ENCODE peak calls at places on chromosome 17, in ten cellular contexts. V is GM23248; S is heart left ventricle; Q is Peyer's patch; X is substantia nigra; N is testis; A is A673; R is effector memory CD4-positive, alpha-beta T cell; K is GM23338; B is tibial artery. P is an unnamed sample.
A peak's percentile ranks its signal among the peaks of the same experiment; 100 is the strongest.

GRCh38 chr17:18259621-18260331 is 686 bp upstream of the MIEF2 start:
- DNase-seq in V (peak; percentile 40), S (no peak), Q (no peak), X (no peak), N (no peak), A (no peak), R (no peak), K (no peak), B (no peak), P (no peak)

GRCh38 chr17:79057727-79058400 is 16.8 kb upstream of the ENGASE start:
- DNase-seq in V (no peak), S (no peak), Q (no peak), X (no peak), N (no peak), A (no peak), R (no peak), K (no peak), B (peak; percentile 52), P (no peak)

GRCh38 chr17:42832213-42832933 is 824 bp upstream of the PSME3 start:
- DNase-seq in V (peak; percentile 42), S (no peak), Q (no peak), X (no peak), N (no peak), A (no peak), R (no peak), K (no peak), B (no peak), P (no peak)

GRCh38 chr17:332558-333322 is 19.9 kb downstream of the RPH3AL start:
- DNase-seq in V (peak; percentile 61), S (peak; percentile 65), Q (no peak), X (no peak), N (no peak), A (no peak), R (no peak), K (no peak), B (peak; percentile 67), P (no peak)

GRCh38 chr17:17030515-17031211 is 11.6 kb upstream of the MPRIP start:
- DNase-seq in V (no peak), S (no peak), Q (no peak), X (peak; percentile 11), N (no peak), A (no peak), R (no peak), K (peak; percentile 42), B (no peak), P (no peak)

GRCh38 chr17:10579270-10579669 is 29.8 kb upstream of the MYH2 start:
- DNase-seq in V (no peak), S (no peak), Q (no peak), X (no peak), N (no peak), A (no peak), R (no peak), K (no peak), B (no peak), P (no peak)

GRCh38 chr17:80908206-80908605 is 83.4 kb upstream of the CHMP6 start:
- DNase-seq in V (no peak), S (no peak), Q (no peak), X (no peak), N (no peak), A (no peak), R (no peak), K (no peak), B (no peak), P (no peak)

GRCh38 chr17:49557204-49558024 is 18.3 kb upstream of the NXPH3 start:
- DNase-seq in V (peak; percentile 67), S (no peak), Q (no peak), X (no peak), N (peak; percentile 49), A (peak; percentile 81), R (no peak), K (peak; percentile 92), B (peak; percentile 33), P (no peak)

GRCh38 chr17:81966343-81967243 is 5.6 kb upstream of the NOTUM start:
- DNase-seq in V (no peak), S (peak; percentile 86), Q (peak; percentile 46), X (peak; percentile 29), N (peak; percentile 51), A (no peak), R (no peak), K (peak; percentile 83), B (no peak), P (no peak)

GRCh38 chr17:81968396-81968745 is 7.4 kb upstream of the NOTUM start:
- DNase-seq in V (no peak), S (no peak), Q (no peak), X (no peak), N (no peak), A (no peak), R (no peak), K (no peak), B (no peak), P (no peak)

GRCh38 chr17:81968850-81969812 is 8.1 kb upstream of the NOTUM start:
- DNase-seq in V (no peak), S (no peak), Q (no peak), X (no peak), N (no peak), A (no peak), R (no peak), K (no peak), B (no peak), P (no peak)

GRCh38 chr17:81967244-81967532 is 6.2 kb upstream of the NOTUM start:
- DNase-seq in V (no peak), S (no peak), Q (no peak), X (no peak), N (no peak), A (no peak), R (no peak), K (no peak), B (no peak), P (no peak)

DNA sequence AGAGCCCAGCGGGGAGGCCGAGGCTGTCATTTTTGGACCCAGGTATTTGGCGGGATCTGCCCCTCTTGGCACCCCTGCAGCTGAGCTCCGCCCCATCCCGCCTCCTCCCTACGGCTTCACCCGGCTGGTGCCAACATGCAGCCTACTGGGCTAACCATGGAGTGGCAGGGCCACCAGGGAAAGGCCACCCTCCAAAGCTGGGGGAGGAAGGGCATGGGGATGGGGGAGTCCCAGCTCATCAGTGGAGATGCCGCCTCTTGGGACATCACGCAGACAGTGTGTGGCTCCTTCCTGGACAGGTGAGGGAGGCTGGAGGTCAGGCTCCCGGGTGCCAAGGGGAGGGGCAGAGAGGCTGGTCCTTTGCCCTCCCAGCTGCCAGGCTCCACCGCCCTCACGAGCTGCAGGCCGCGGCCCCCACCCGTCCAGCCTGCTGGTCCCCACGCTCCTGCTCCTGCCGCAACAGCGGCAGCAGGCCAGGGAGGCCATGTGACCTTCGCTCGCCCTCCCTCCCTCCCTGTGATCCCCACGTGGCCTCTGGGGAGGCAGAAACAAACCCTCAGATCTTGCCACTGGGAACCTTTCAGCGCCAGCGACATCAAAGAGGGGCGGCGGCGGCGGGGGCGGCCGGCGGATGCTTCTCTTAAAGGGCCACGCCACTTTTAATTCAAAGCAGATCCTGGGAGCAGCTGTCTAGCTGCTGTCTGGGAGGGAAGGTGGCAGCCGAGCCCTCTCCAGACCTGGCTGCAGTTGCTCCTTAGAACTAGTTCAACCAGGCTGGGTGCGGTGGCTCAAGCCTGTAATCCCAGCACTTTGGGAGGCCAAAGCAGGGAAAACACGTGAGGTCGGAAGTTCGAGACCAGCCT is 6.8 kb upstream of the NOTUM start:
- DNase-seq in V (peak; percentile 77), S (peak; percentile 89), Q (peak; percentile 88), X (peak; percentile 86), N (peak; percentile 84), A (no peak), R (peak; percentile 82), K (peak; percentile 93), B (no peak), P (peak; percentile 90)
- H3K27ac ChIP-seq in V (no peak overlapping the region), S (no peak overlapping the region), Q (peak overlapping the region; percentile 27), X (peak overlapping the region; percentile 68), N (no peak overlapping the region), A (no peak overlapping the region), R (peak overlapping the region; percentile 48), K (no peak overlapping the region), B (no peak overlapping the region), P (no peak overlapping the region)

DNA sequence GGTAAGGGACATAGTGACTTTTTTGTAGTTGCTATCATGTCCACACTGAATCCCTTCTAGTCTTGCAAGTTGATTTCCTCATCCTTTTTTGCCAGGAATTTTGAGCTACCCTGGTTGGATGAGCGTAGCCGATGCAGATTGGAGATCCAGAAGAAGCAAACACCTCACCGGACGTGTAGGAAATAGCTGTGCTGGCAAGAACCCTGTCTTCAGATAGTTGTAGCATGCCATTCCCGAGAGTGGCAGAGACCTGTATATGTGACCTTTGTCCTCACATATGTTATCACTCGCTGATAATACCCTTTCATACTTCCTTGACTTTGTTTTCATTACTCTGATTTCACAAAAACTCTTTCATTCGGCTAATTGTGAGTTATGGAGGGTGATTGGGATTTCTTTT is 6.2 kb upstream of the CASC3 start:
- DNase-seq in V (no peak), S (no peak), Q (no peak), X (no peak), N (no peak), A (no peak), R (no peak), K (no peak), B (no peak), P (no peak)
- H3K27ac ChIP-seq in V (no peak overlapping the region), S (no peak overlapping the region), Q (peak overlapping the region; percentile 55), X (no peak overlapping the region), N (no peak overlapping the region), A (no peak overlapping the region), R (no peak overlapping the region), K (no peak overlapping the region), B (peak overlapping the region; percentile 17), P (no peak overlapping the region)

DNA sequence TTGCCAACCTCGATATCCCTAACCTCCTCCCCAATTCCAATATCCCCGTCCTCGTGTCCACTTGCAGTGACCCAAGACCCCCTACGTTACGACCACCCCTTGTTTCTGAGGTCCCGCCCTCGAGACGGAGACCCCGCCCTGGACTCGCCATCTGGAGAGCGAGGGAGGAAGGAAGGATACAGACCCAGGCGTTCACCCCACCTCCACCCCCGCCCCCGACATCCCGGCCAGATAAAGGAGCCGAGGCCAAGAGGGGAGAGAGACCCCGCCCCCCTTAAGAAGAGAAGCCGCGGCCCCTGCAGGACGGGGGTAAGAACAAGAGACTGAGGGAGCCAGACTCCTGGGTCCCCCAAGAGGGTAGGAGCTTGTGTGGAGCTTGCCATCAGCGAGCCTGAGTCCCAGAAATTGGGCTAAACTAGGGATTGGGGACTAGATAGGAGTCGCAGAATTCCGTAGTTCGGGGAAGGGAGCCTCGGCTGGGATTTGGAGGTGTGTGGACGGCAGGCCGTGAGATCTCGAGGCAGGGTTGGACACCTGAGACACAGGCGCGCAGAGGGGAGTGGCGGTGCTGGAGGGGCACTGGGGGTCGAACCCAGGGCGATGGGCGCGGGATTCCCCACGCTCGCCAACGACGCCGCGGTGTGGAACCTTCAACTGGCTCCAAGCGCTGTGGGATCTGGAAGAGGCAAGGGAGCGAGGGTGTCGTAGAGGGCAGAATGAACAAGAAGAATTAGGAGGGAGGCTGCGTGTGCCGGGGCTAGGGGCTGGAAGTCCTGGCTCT is at the start of gene BCL6B:
- DNase-seq in V (no peak), S (peak; percentile 53), Q (no peak), X (no peak), N (no peak), A (no peak), R (no peak), K (peak; percentile 68), B (no peak), P (no peak)
- H3K27ac ChIP-seq in V (no peak within 1 kb of the TSS), S (peak within 1 kb of the TSS; percentile 95), Q (peak within 1 kb of the TSS; percentile 69), X (peak within 1 kb of the TSS; percentile 35), N (peak within 1 kb of the TSS; percentile 33), A (peak within 1 kb of the TSS; percentile 35), R (peak within 1 kb of the TSS; percentile 27), K (no peak within 1 kb of the TSS), B (peak within 1 kb of the TSS; percentile 56), P (peak within 1 kb of the TSS; percentile 65)

DNA sequence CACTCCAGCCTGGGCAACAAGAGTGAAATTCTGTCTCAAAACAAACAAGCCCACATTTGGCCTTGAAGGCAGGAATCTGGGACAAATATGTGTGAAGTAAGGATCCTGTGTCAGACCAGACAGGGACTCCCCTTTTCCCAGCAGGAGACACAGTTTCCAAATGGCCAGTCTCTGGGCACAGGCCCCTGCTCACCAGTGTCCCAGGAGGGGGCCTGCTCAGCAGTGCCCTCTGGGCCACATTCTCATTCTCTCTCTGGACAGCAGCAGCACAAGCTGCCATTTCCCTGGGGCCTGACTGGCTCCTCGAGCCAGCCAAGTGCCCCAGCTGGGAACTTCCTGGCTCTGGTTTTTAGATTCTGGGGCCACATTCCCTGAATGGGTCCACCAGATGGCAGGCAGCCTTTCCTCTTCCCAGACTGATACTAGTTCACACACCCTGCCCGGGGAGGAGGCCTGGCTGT is 11.7 kb upstream of the MNT start:
- DNase-seq in V (peak; percentile 77), S (no peak), Q (no peak), X (peak; percentile 76), N (peak; percentile 70), A (peak; percentile 78), R (no peak), K (peak; percentile 58), B (peak; percentile 89), P (no peak)
- H3K27ac ChIP-seq in V (peak overlapping the region; percentile 64), S (peak overlapping the region; percentile 55), Q (peak overlapping the region; percentile 12), X (no peak overlapping the region), N (peak overlapping the region; percentile 83), A (peak overlapping the region; percentile 1), R (no peak overlapping the region), K (peak overlapping the region; percentile 9), B (peak overlapping the region; percentile 83), P (peak overlapping the region; percentile 12)